ENCODE peak calls at places on chromosomes 2 and 18, in four cellular contexts. V is endodermal cell, A is cardiac muscle cell, U is K562. D is an unnamed sample.

GRCh38 chr2:96580771-96581170 is 44.2 kb downstream of the ARID5A start:
- DNase-seq in V (peak; percentile 85), A (peak; percentile 13), U (peak; percentile 33), D (peak; percentile 48)

GRCh38 chr18:80171190-80171872 is 62.3 kb downstream of the ADNP2 start:
- DNase-seq in V (peak; percentile 88), A (peak; percentile 36), U (peak; percentile 73), D (peak; percentile 83)

GRCh38 chr2:6470518-6470917 is 395.2 kb downstream of the CMPK2 start:
- DNase-seq in V (no peak), A (peak; percentile 47), U (no peak), D (no peak)

GRCh38 chr2:2324119-2324518 is 7.0 kb downstream of the MYT1L start:
- DNase-seq in V (no peak), A (no peak), U (no peak), D (no peak)

GRCh38 chr2:43478423-43479086 is 117.3 kb downstream of the THADA start:
- DNase-seq in V (no peak), A (no peak), U (no peak), D (no peak)

GRCh38 chr2:207561386-207562080 is 31.8 kb downstream of the CREB1 start:
- DNase-seq in V (no peak), A (no peak), U (no peak), D (no peak)

GRCh38 chr2:149134335-149134923 is 95.9 kb downstream of the LYPD6B start:
- DNase-seq in V (no peak), A (peak; percentile 21), U (no peak), D (no peak)

GRCh38 chr2:207792244-207792785 is 22.6 kb upstream of the FZD5 start:
- DNase-seq in V (peak; percentile 82), A (no peak), U (peak; percentile 72), D (no peak)

GRCh38 chr2:173982918-173983317 is 17.7 kb upstream of the SP3 start:
- DNase-seq in V (no peak), A (no peak), U (no peak), D (peak; percentile 69)

GRCh38 chr2:207317358-207317984 is 151.7 kb upstream of the KLF7 start:
- DNase-seq in V (no peak), A (no peak), U (no peak), D (no peak)

GRCh38 chr18:76805221-76805620 is 17.1 kb upstream of the ZNF236 start:
- DNase-seq in V (no peak), A (peak; percentile 22), U (peak; percentile 17), D (no peak)

GRCh38 chr2:8658064-8658862 is 23.6 kb upstream of the ID2 start:
- DNase-seq in V (no peak), A (no peak), U (no peak), D (no peak)

GRCh38 chr2:70887208-70887549 is 48.5 kb upstream of the ATP6V1B1 start:
- DNase-seq in V (no peak), A (no peak), U (no peak), D (no peak)

GRCh38 chr2:157875720-157876065 is 437 bp downstream of the ACVR1 start:
- DNase-seq in V (peak; percentile 85), A (peak; percentile 76), U (peak; percentile 84), D (peak; percentile 38)

GRCh38 chr18:54679318-54680149 is 88.5 kb downstream of the DYNAP start:
- DNase-seq in V (no peak), A (peak; percentile 53), U (no peak), D (no peak)

GRCh38 chr2:71880846-71881610 is 266.6 kb downstream of the CYP26B1 start:
- DNase-seq in V (peak; percentile 34), A (no peak), U (peak; percentile 35), D (peak; percentile 44)

GRCh38 chr18:48843162-48843561 is 107.6 kb downstream of the SMAD7 start:
- DNase-seq in V (no peak), A (no peak), U (no peak), D (no peak)

GRCh38 chr18:48845174-48845573 is 105.6 kb downstream of the SMAD7 start:
- DNase-seq in V (no peak), A (no peak), U (no peak), D (no peak)

GRCh38 chr18:48842259-48843061 is 108.3 kb downstream of the SMAD7 start:
- DNase-seq in V (peak; percentile 63), A (peak; percentile 34), U (peak; percentile 22), D (no peak)

GRCh38 chr18:48844271-48844670 is 106.5 kb downstream of the SMAD7 start:
- DNase-seq in V (no peak), A (no peak), U (no peak), D (no peak)

GRCh38 chr18:48843596-48843995 is 107.2 kb downstream of the SMAD7 start:
- DNase-seq in V (no peak), A (no peak), U (no peak), D (no peak)
- H3K27ac ChIP-seq in V (no peak overlapping the region), A (peak overlapping the region; percentile 87), U (no peak overlapping the region), D (no peak overlapping the region)

GRCh38 chr2:20138696-20139095 is 86.2 kb downstream of the SDC1 start:
- DNase-seq in V (no peak), A (no peak), U (no peak), D (no peak)
- H3K27me3 ChIP-seq in V (peaks cover 6% of the 10 kb centered on the region), A (no peaks in the 10 kb centered on the region), U (peaks cover 17% of the 10 kb centered on the region), D (no peaks in the 10 kb centered on the region)

GRCh38 chr18:2030647-2031046 is 540.7 kb downstream of the METTL4 start:
- DNase-seq in V (no peak), A (no peak), U (no peak), D (no peak)

GRCh38 chr18:2040279-2040678 is 531.0 kb downstream of the METTL4 start:
- DNase-seq in V (no peak), A (no peak), U (no peak), D (no peak)

GRCh38 chr18:2035056-2035455 is 536.2 kb downstream of the METTL4 start:
- DNase-seq in V (no peak), A (no peak), U (no peak), D (no peak)

DNA sequence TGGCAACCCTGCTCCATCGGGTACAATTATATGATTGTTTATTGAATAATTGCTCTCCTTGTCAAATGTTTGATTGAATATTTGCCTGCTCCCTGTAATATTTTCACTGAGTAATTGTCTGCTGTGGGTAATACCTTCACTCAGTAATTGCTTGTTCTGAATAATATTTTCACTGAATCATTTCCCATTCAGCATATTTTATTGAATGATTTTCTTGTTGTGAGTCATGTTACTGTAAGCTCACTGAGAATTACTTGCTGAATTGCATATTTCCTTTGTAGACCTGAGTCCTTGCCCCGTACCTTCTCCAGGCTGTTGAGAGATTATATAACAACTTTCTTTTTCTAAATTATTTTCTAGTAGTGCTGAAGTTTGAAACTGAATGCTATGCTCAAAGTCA is 535.2 kb downstream of the METTL4 start:
- DNase-seq in V (no peak), A (no peak), U (no peak), D (no peak)
- H3K27ac ChIP-seq in V (no peak overlapping the region), A (no peak overlapping the region), U (no peak overlapping the region), D (no peak overlapping the region)

GRCh38 chr2:20940856-20941255 is 103.0 kb downstream of the APOB start:
- DNase-seq in V (no peak), A (no peak), U (no peak), D (no peak)
- H3K27me3 ChIP-seq in V (peaks cover 23% of the 10 kb centered on the region), A (no peaks in the 10 kb centered on the region), U (peaks cover 15% of the 10 kb centered on the region), D (no peaks in the 10 kb centered on the region)

GRCh38 chr2:113915067-113915819 is 25.4 kb downstream of the ACTR3 start:
- DNase-seq in V (no peak), A (no peak), U (no peak), D (no peak)
- H3K27ac ChIP-seq in V (no peak overlapping the region), A (no peak overlapping the region), U (no peak overlapping the region), D (no peak overlapping the region)